ENCODE peak calls at places on chromosomes 6 and 20, in ten cellular contexts. One of them, this sample, is unnamed.

GRCh38 chr6:5141046-5141445 is 55.9 kb downstream of the PPP1R3G start:
- DNase-seq in GM10248: no peak
- DNase-seq in Calu3: no peak
- DNase-seq in activated CD8-positive, alpha-beta T cell treated with anti-CD3 and anti-CD28 coated beads for 36 hours: no peak
- DNase-seq in progenitor cell of endocrine pancreas: no peak
- DNase-seq in AG10803: no peak
- DNase-seq in PC-3: no peak
- DNase-seq in hepatocyte: no peak
- DNase-seq in fibroblast of lung: no peak
- DNase-seq in endothelial cell of umbilical vein: no peak
- DNase-seq in this sample: no peak

GRCh38 chr20:25315418-25316210 is 67.7 kb downstream of the PYGB start:
- DNase-seq in AG10803: no peak
- DNase-seq in hepatocyte: no peak
- DNase-seq in progenitor cell of endocrine pancreas: no peak
- DNase-seq in GM10248: no peak
- DNase-seq in activated CD8-positive, alpha-beta T cell treated with anti-CD3 and anti-CD28 coated beads for 36 hours: no peak
- DNase-seq in PC-3: peak
- DNase-seq in fibroblast of lung: peak
- DNase-seq in endothelial cell of umbilical vein: no peak
- DNase-seq in Calu3: no peak
- DNase-seq in this sample: no peak

GRCh38 chr6:116446399-116446798 is 14.8 kb upstream of the CALHM6 start:
- DNase-seq in endothelial cell of umbilical vein: no peak
- DNase-seq in progenitor cell of endocrine pancreas: no peak
- DNase-seq in hepatocyte: no peak
- DNase-seq in fibroblast of lung: peak
- DNase-seq in GM10248: no peak
- DNase-seq in activated CD8-positive, alpha-beta T cell treated with anti-CD3 and anti-CD28 coated beads for 36 hours: no peak
- DNase-seq in AG10803: peak
- DNase-seq in PC-3: peak
- DNase-seq in Calu3: no peak
- DNase-seq in this sample: no peak

GRCh38 chr20:44884907-44885391 is 556 bp upstream of the YWHAB start:
- DNase-seq in endothelial cell of umbilical vein: no peak
- DNase-seq in progenitor cell of endocrine pancreas: no peak
- DNase-seq in activated CD8-positive, alpha-beta T cell treated with anti-CD3 and anti-CD28 coated beads for 36 hours: no peak
- DNase-seq in PC-3: no peak
- DNase-seq in fibroblast of lung: no peak
- DNase-seq in GM10248: no peak
- DNase-seq in Calu3: no peak
- DNase-seq in AG10803: no peak
- DNase-seq in hepatocyte: no peak
- DNase-seq in this sample: no peak

GRCh38 chr6:152292595-152292994 is 344.6 kb downstream of the SYNE1 start:
- DNase-seq in AG10803: no peak
- DNase-seq in endothelial cell of umbilical vein: no peak
- DNase-seq in activated CD8-positive, alpha-beta T cell treated with anti-CD3 and anti-CD28 coated beads for 36 hours: no peak
- DNase-seq in fibroblast of lung: no peak
- DNase-seq in hepatocyte: no peak
- DNase-seq in GM10248: no peak
- DNase-seq in Calu3: no peak
- DNase-seq in PC-3: no peak
- DNase-seq in progenitor cell of endocrine pancreas: no peak
- DNase-seq in this sample: no peak

GRCh38 chr6:32203435-32204267 is 11.2 kb upstream of the GPSM3 start:
- DNase-seq in activated CD8-positive, alpha-beta T cell treated with anti-CD3 and anti-CD28 coated beads for 36 hours: no peak
- DNase-seq in AG10803: no peak
- DNase-seq in PC-3: no peak
- DNase-seq in endothelial cell of umbilical vein: no peak
- DNase-seq in progenitor cell of endocrine pancreas: no peak
- DNase-seq in GM10248: no peak
- DNase-seq in hepatocyte: no peak
- DNase-seq in fibroblast of lung: no peak
- DNase-seq in Calu3: no peak
- DNase-seq in this sample: no peak

GRCh38 chr20:7836076-7836475 is 104.2 kb downstream of the HAO1 start:
- DNase-seq in progenitor cell of endocrine pancreas: no peak
- DNase-seq in fibroblast of lung: no peak
- DNase-seq in activated CD8-positive, alpha-beta T cell treated with anti-CD3 and anti-CD28 coated beads for 36 hours: no peak
- DNase-seq in Calu3: no peak
- DNase-seq in AG10803: no peak
- DNase-seq in endothelial cell of umbilical vein: no peak
- DNase-seq in hepatocyte: no peak
- DNase-seq in GM10248: no peak
- DNase-seq in PC-3: no peak
- DNase-seq in this sample: no peak

GRCh38 chr6:2651536-2651935 is 99.2 kb downstream of the MYLK4 start:
- DNase-seq in AG10803: no peak
- DNase-seq in endothelial cell of umbilical vein: no peak
- DNase-seq in hepatocyte: no peak
- DNase-seq in progenitor cell of endocrine pancreas: no peak
- DNase-seq in GM10248: no peak
- DNase-seq in Calu3: no peak
- DNase-seq in fibroblast of lung: no peak
- DNase-seq in PC-3: no peak
- DNase-seq in activated CD8-positive, alpha-beta T cell treated with anti-CD3 and anti-CD28 coated beads for 36 hours: no peak
- DNase-seq in this sample: no peak

GRCh38 chr20:6845141-6845540 is 77.7 kb downstream of the BMP2 start:
- DNase-seq in fibroblast of lung: no peak
- DNase-seq in activated CD8-positive, alpha-beta T cell treated with anti-CD3 and anti-CD28 coated beads for 36 hours: no peak
- DNase-seq in endothelial cell of umbilical vein: no peak
- DNase-seq in AG10803: no peak
- DNase-seq in hepatocyte: peak
- DNase-seq in Calu3: no peak
- DNase-seq in progenitor cell of endocrine pancreas: no peak
- DNase-seq in PC-3: no peak
- DNase-seq in GM10248: no peak
- DNase-seq in this sample: no peak

GRCh38 chr6:15662246-15663056 is at the start of gene DTNBP1:
- DNase-seq in PC-3: peak
- DNase-seq in fibroblast of lung: peak
- DNase-seq in Calu3: peak
- DNase-seq in progenitor cell of endocrine pancreas: peak
- DNase-seq in activated CD8-positive, alpha-beta T cell treated with anti-CD3 and anti-CD28 coated beads for 36 hours: peak
- DNase-seq in AG10803: peak
- DNase-seq in GM10248: peak
- DNase-seq in endothelial cell of umbilical vein: peak
- DNase-seq in hepatocyte: peak
- DNase-seq in this sample: peak
- TF ChIP-seq CTCF in PC-3: no peak
- TF ChIP-seq CTCF in fibroblast of lung: no peak
- TF ChIP-seq CTCF in Calu3: no peak
- TF ChIP-seq CTCF in progenitor cell of endocrine pancreas: peak
- TF ChIP-seq CTCF in activated CD8-positive, alpha-beta T cell treated with anti-CD3 and anti-CD28 coated beads for 36 hours: no peak
- TF ChIP-seq CTCF in AG10803: no peak
- TF ChIP-seq CTCF in GM10248: no peak
- TF ChIP-seq CTCF in endothelial cell of umbilical vein: no peak
- TF ChIP-seq CTCF in hepatocyte: no peak
- TF ChIP-seq CTCF in this sample: no peak

DNA sequence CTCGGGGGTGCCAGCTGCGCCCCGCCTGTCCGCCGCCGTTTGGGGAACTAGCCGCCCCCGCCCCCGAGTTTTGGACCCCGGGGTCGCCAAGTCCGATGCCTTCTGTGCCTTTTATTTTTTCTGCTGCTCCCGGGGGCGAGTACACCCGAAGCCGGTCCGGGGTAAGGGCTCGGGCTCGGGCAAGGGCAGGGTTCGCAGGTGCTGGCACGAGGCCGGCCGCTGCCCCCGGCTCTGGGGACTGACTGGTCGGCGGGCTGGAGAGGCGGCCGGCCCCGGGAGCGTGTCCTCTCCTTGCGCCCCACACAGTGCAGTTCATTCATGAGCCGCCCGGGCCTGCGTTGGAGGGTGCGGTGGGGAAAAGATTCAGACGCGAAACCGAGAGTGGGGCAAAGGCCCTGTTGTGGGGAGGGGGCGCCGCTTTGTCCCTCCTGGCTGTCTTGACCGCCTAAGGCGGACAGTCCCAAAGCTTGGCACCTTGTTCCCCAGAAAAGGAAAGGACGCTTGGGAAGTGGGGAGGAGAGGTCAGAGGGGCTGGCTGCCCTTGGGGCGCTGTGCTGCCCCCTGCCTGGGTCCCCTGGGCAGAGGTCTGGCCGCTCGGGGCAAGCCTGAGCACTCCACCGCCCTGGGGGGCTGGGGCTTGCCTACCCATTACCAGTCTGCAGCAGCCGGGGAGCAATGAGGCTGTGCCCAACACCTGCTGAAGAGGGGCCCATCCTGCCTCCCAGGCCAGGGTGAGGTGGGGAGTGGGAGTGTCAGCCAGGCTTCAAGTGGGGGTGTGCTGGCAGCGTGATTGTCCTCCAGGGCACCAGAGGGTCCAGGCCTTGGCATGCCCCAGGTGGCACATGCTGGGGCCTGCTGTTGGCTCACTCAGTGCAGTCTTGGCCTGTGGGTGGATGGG is 915 bp downstream of the TMEM63B start:
- DNase-seq in endothelial cell of umbilical vein: peak
- DNase-seq in PC-3: peak
- DNase-seq in activated CD8-positive, alpha-beta T cell treated with anti-CD3 and anti-CD28 coated beads for 36 hours: peak
- DNase-seq in GM10248: peak
- DNase-seq in Calu3: peak
- DNase-seq in hepatocyte: peak
- DNase-seq in AG10803: no peak
- DNase-seq in progenitor cell of endocrine pancreas: peak
- DNase-seq in fibroblast of lung: peak
- DNase-seq in this sample: peak
- TF ChIP-seq CTCF in endothelial cell of umbilical vein: no peak
- TF ChIP-seq CTCF in PC-3: peak
- TF ChIP-seq CTCF in activated CD8-positive, alpha-beta T cell treated with anti-CD3 and anti-CD28 coated beads for 36 hours: no peak
- TF ChIP-seq CTCF in GM10248: no peak
- TF ChIP-seq CTCF in Calu3: peak
- TF ChIP-seq CTCF in hepatocyte: no peak
- TF ChIP-seq CTCF in AG10803: no peak
- TF ChIP-seq CTCF in progenitor cell of endocrine pancreas: peak
- TF ChIP-seq CTCF in fibroblast of lung: no peak
- TF ChIP-seq CTCF in this sample: peak

GRCh38 chr20:1424336-1424735 is 31.5 kb upstream of the FKBP1A start:
- DNase-seq in activated CD8-positive, alpha-beta T cell treated with anti-CD3 and anti-CD28 coated beads for 36 hours: no peak
- DNase-seq in Calu3: no peak
- DNase-seq in AG10803: peak
- DNase-seq in endothelial cell of umbilical vein: no peak
- DNase-seq in PC-3: no peak
- DNase-seq in hepatocyte: no peak
- DNase-seq in fibroblast of lung: peak
- DNase-seq in GM10248: no peak
- DNase-seq in progenitor cell of endocrine pancreas: no peak
- DNase-seq in this sample: no peak

GRCh38 chr20:1426231-1426849 is 33.5 kb upstream of the FKBP1A start:
- DNase-seq in activated CD8-positive, alpha-beta T cell treated with anti-CD3 and anti-CD28 coated beads for 36 hours: no peak
- DNase-seq in AG10803: no peak
- DNase-seq in fibroblast of lung: no peak
- DNase-seq in Calu3: no peak
- DNase-seq in PC-3: no peak
- DNase-seq in GM10248: no peak
- DNase-seq in progenitor cell of endocrine pancreas: no peak
- DNase-seq in endothelial cell of umbilical vein: no peak
- DNase-seq in hepatocyte: no peak
- DNase-seq in this sample: no peak

GRCh38 chr20:1430004-1430451 is 36.6 kb downstream of the NSFL1C start:
- DNase-seq in Calu3: no peak
- DNase-seq in GM10248: no peak
- DNase-seq in activated CD8-positive, alpha-beta T cell treated with anti-CD3 and anti-CD28 coated beads for 36 hours: no peak
- DNase-seq in PC-3: peak
- DNase-seq in progenitor cell of endocrine pancreas: no peak
- DNase-seq in endothelial cell of umbilical vein: peak
- DNase-seq in AG10803: peak
- DNase-seq in hepatocyte: peak
- DNase-seq in fibroblast of lung: peak
- DNase-seq in this sample: no peak

GRCh38 chr20:1429143-1429728 is 36.4 kb upstream of the FKBP1A start:
- DNase-seq in fibroblast of lung: no peak
- DNase-seq in Calu3: no peak
- DNase-seq in hepatocyte: no peak
- DNase-seq in progenitor cell of endocrine pancreas: no peak
- DNase-seq in GM10248: no peak
- DNase-seq in endothelial cell of umbilical vein: no peak
- DNase-seq in PC-3: peak
- DNase-seq in AG10803: no peak
- DNase-seq in activated CD8-positive, alpha-beta T cell treated with anti-CD3 and anti-CD28 coated beads for 36 hours: no peak
- DNase-seq in this sample: no peak

GRCh38 chr20:1427457-1428054 is 34.7 kb upstream of the FKBP1A start:
- DNase-seq in activated CD8-positive, alpha-beta T cell treated with anti-CD3 and anti-CD28 coated beads for 36 hours: no peak
- DNase-seq in fibroblast of lung: no peak
- DNase-seq in hepatocyte: no peak
- DNase-seq in endothelial cell of umbilical vein: peak
- DNase-seq in GM10248: no peak
- DNase-seq in Calu3: no peak
- DNase-seq in progenitor cell of endocrine pancreas: no peak
- DNase-seq in PC-3: peak
- DNase-seq in AG10803: peak
- DNase-seq in this sample: no peak
- TF ChIP-seq CTCF in activated CD8-positive, alpha-beta T cell treated with anti-CD3 and anti-CD28 coated beads for 36 hours: no peak
- TF ChIP-seq CTCF in fibroblast of lung: peak
- TF ChIP-seq CTCF in hepatocyte: no peak
- TF ChIP-seq CTCF in endothelial cell of umbilical vein: no peak
- TF ChIP-seq CTCF in GM10248: no peak
- TF ChIP-seq CTCF in Calu3: no peak
- TF ChIP-seq CTCF in progenitor cell of endocrine pancreas: no peak
- TF ChIP-seq CTCF in PC-3: peak
- TF ChIP-seq CTCF in AG10803: peak
- TF ChIP-seq CTCF in this sample: no peak

GRCh38 chr6:159736908-159737307 is 9.6 kb downstream of the WTAP start:
- DNase-seq in GM10248: no peak
- DNase-seq in fibroblast of lung: no peak
- DNase-seq in progenitor cell of endocrine pancreas: no peak
- DNase-seq in activated CD8-positive, alpha-beta T cell treated with anti-CD3 and anti-CD28 coated beads for 36 hours: no peak
- DNase-seq in Calu3: no peak
- DNase-seq in endothelial cell of umbilical vein: no peak
- DNase-seq in hepatocyte: no peak
- DNase-seq in AG10803: no peak
- DNase-seq in PC-3: no peak
- DNase-seq in this sample: no peak
- TF ChIP-seq CTCF in GM10248: no peak
- TF ChIP-seq CTCF in fibroblast of lung: no peak
- TF ChIP-seq CTCF in progenitor cell of endocrine pancreas: no peak
- TF ChIP-seq CTCF in activated CD8-positive, alpha-beta T cell treated with anti-CD3 and anti-CD28 coated beads for 36 hours: no peak
- TF ChIP-seq CTCF in Calu3: no peak
- TF ChIP-seq CTCF in endothelial cell of umbilical vein: no peak
- TF ChIP-seq CTCF in hepatocyte: no peak
- TF ChIP-seq CTCF in AG10803: no peak
- TF ChIP-seq CTCF in PC-3: no peak
- TF ChIP-seq CTCF in this sample: no peak

DNA sequence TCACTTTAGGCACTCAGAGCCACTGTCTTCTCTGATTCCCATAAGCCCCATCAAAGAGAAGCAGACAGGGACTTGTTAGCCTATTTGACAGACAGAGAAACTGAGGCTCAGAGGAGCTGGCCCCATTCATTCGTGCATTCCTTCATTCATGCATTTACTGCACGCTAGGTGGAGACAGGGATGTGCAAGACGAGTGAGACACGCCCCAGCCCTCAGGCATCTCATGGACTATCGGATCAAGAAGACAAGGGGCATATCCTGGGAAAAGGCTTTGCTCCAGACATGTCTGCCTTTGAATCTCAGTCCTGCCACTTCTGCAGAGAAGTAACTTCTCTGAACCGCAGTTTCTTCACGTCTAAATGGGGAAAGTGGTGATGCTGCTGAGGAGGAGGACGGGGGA is 54.1 kb downstream of the BPIFB1 start:
- DNase-seq in activated CD8-positive, alpha-beta T cell treated with anti-CD3 and anti-CD28 coated beads for 36 hours: no peak
- DNase-seq in Calu3: no peak
- DNase-seq in AG10803: no peak
- DNase-seq in progenitor cell of endocrine pancreas: no peak
- DNase-seq in endothelial cell of umbilical vein: no peak
- DNase-seq in GM10248: no peak
- DNase-seq in fibroblast of lung: no peak
- DNase-seq in hepatocyte: no peak
- DNase-seq in PC-3: peak
- DNase-seq in this sample: no peak
- TF ChIP-seq CTCF in activated CD8-positive, alpha-beta T cell treated with anti-CD3 and anti-CD28 coated beads for 36 hours: no peak
- TF ChIP-seq CTCF in Calu3: no peak
- TF ChIP-seq CTCF in AG10803: no peak
- TF ChIP-seq CTCF in progenitor cell of endocrine pancreas: no peak
- TF ChIP-seq CTCF in endothelial cell of umbilical vein: no peak
- TF ChIP-seq CTCF in GM10248: no peak
- TF ChIP-seq CTCF in fibroblast of lung: no peak
- TF ChIP-seq CTCF in hepatocyte: no peak
- TF ChIP-seq CTCF in PC-3: peak
- TF ChIP-seq CTCF in this sample: no peak

This sample was measured in neural crest cell.